ENCODE peak calls at places on chromosomes 2 and 18, in four cellular contexts. One of them, this sample, is unnamed.

GRCh38 chr2:105329561-105330495 is at the start of gene TGFBRAP1:
- DNase-seq in NCI-H1092: peak; percentile 37
- DNase-seq in B cell: peak; percentile 42
- DNase-seq in cerebellum: peak; percentile 78
- DNase-seq in this sample: peak; percentile 20

GRCh38 chr2:239368321-239368720 is 32.5 kb downstream of the HDAC4 start:
- DNase-seq in NCI-H1092: no peak
- DNase-seq in B cell: no peak
- DNase-seq in cerebellum: no peak
- DNase-seq in this sample: no peak

GRCh38 chr2:236167297-236168109 is 683 bp downstream of the GBX2 start:
- DNase-seq in NCI-H1092: peak; percentile 30
- DNase-seq in B cell: no peak
- DNase-seq in cerebellum: no peak
- DNase-seq in this sample: peak; percentile 64

GRCh38 chr2:27014771-27015433 is 17.9 kb upstream of the TMEM214 start:
- DNase-seq in NCI-H1092: no peak
- DNase-seq in B cell: no peak
- DNase-seq in cerebellum: no peak
- DNase-seq in this sample: no peak

GRCh38 chr18:48392266-48392665 is 16.9 kb downstream of the ZBTB7C start:
- DNase-seq in NCI-H1092: no peak
- DNase-seq in B cell: no peak
- DNase-seq in cerebellum: no peak
- DNase-seq in this sample: no peak

GRCh38 chr2:172195836-172196376 is 93.2 kb upstream of the DLX2 start:
- DNase-seq in NCI-H1092: no peak
- DNase-seq in B cell: no peak
- DNase-seq in cerebellum: no peak
- DNase-seq in this sample: no peak

GRCh38 chr2:236168110-236169067 is at the start of gene GBX2:
- DNase-seq in NCI-H1092: peak; percentile 51
- DNase-seq in B cell: no peak
- DNase-seq in cerebellum: peak; percentile 56
- DNase-seq in this sample: peak; percentile 41

GRCh38 chr18:73940721-73941120 is 206.9 kb downstream of the FBXO15 start:
- DNase-seq in NCI-H1092: no peak
- DNase-seq in B cell: no peak
- DNase-seq in cerebellum: no peak
- DNase-seq in this sample: no peak

GRCh38 chr2:44100351-44100750 is 68.3 kb upstream of the PPM1B start:
- DNase-seq in NCI-H1092: no peak
- DNase-seq in B cell: no peak
- DNase-seq in cerebellum: no peak
- DNase-seq in this sample: no peak

GRCh38 chr2:117755768-117756167 is 58.7 kb upstream of the DDX18 start:
- DNase-seq in NCI-H1092: no peak
- DNase-seq in B cell: no peak
- DNase-seq in cerebellum: no peak
- DNase-seq in this sample: no peak

This sample was measured in HAP-1.